ENCODE peak calls at places on chromosomes 5 and 9, in five cellular contexts. D is heart right ventricle; S is coronary artery; Y is NCI-H1436; A is CD8-positive, alpha-beta memory T cell. N is an unnamed sample.
A peak's percentile ranks its signal among the peaks of the same experiment; 100 is the strongest.

GRCh38 chr5:61673007-61673735 is 341.1 kb downstream of the ZSWIM6 start:
- DNase-seq in D (no peak), S (no peak), Y (no peak), A (no peak), N (no peak)

GRCh38 chr5:146402949-146403348 is 44.2 kb upstream of the TCERG1 start:
- DNase-seq in D (no peak), S (no peak), Y (no peak), A (no peak), N (no peak)

GRCh38 chr9:4096121-4096520 is 203.7 kb downstream of the GLIS3 start:
- DNase-seq in D (no peak), S (no peak), Y (no peak), A (no peak), N (no peak)

GRCh38 chr5:175216991-175217390 is 227.0 kb downstream of the DRD1 start:
- DNase-seq in D (no peak), S (peak; percentile 81), Y (no peak), A (no peak), N (no peak)

GRCh38 chr9:136474974-136475865 is 7.6 kb downstream of the SEC16A start:
- DNase-seq in D (no peak), S (no peak), Y (no peak), A (no peak), N (no peak)

GRCh38 chr9:19640023-19640422 is 148.8 kb downstream of the SLC24A2 start:
- DNase-seq in D (no peak), S (no peak), Y (no peak), A (no peak), N (no peak)

GRCh38 chr9:22617156-22617555 is 170.5 kb downstream of the DMRTA1 start:
- DNase-seq in D (no peak), S (no peak), Y (no peak), A (no peak), N (no peak)

GRCh38 chr9:88041447-88041846 is 67.1 kb upstream of the CDK20 start:
- DNase-seq in D (no peak), S (no peak), Y (no peak), A (no peak), N (no peak)

GRCh38 chr5:75325242-75325641 is 11.8 kb upstream of the HMGCR start:
- DNase-seq in D (no peak), S (no peak), Y (no peak), A (no peak), N (no peak)

GRCh38 chr5:132012385-132013005 is 1.0 kb upstream of the ACSL6 start:
- DNase-seq in D (peak; percentile 58), S (peak; percentile 50), Y (no peak), A (no peak), N (no peak)

GRCh38 chr5:96626956-96627355 is 35.2 kb upstream of the CAST start:
- DNase-seq in D (no peak), S (no peak), Y (no peak), A (no peak), N (no peak)

GRCh38 chr9:28976684-28977083 is 1403.4 kb upstream of the C9orf72 start:
- DNase-seq in D (no peak), S (no peak), Y (no peak), A (no peak), N (no peak)

GRCh38 chr5:107455111-107455544 is 215.6 kb downstream of the EFNA5 start:
- DNase-seq in D (no peak), S (no peak), Y (no peak), A (no peak), N (no peak)

GRCh38 chr9:136438909-136439549 is 616 bp downstream of the INPP5E start:
- DNase-seq in D (peak; percentile 33), S (peak; percentile 68), Y (no peak), A (peak; percentile 47), N (peak; percentile 4)

GRCh38 chr5:139746691-139747582 is 48.7 kb upstream of the PSD2 start:
- DNase-seq in D (no peak), S (no peak), Y (no peak), A (peak; percentile 69), N (no peak)

GRCh38 chr5:2288968-2289367 is 406.2 kb upstream of the IRX4 start:
- DNase-seq in D (no peak), S (no peak), Y (no peak), A (no peak), N (no peak)

GRCh38 chr9:115262477-115262876 is 144.5 kb upstream of the TNC start:
- DNase-seq in D (peak; percentile 77), S (no peak), Y (peak; percentile 89), A (no peak), N (peak; percentile 99)

GRCh38 chr9:108468364-108468763 is 387.4 kb downstream of the ACTL7B start:
- DNase-seq in D (no peak), S (no peak), Y (peak; percentile 10), A (no peak), N (no peak)

GRCh38 chr5:14234204-14234603 is 91.1 kb downstream of the TRIO start:
- DNase-seq in D (no peak), S (no peak), Y (no peak), A (no peak), N (no peak)

GRCh38 chr5:96297867-96298266 is 135.2 kb downstream of the PCSK1 start:
- DNase-seq in D (no peak), S (no peak), Y (no peak), A (no peak), N (no peak)

GRCh38 chr5:136886623-136887022 is 521.3 kb upstream of the TRPC7 start:
- DNase-seq in D (no peak), S (no peak), Y (no peak), A (no peak), N (no peak)

GRCh38 chr9:129317179-129318011 is 139.3 kb upstream of the IER5L start:
- DNase-seq in D (no peak), S (peak; percentile 79), Y (no peak), A (no peak), N (no peak)

GRCh38 chr5:72005676-72006075 is 101.6 kb upstream of the MAP1B start:
- DNase-seq in D (no peak), S (no peak), Y (peak; percentile 66), A (no peak), N (no peak)

GRCh38 chr9:2159521-2160417 is 144.6 kb downstream of the SMARCA2 start:
- DNase-seq in D (no peak), S (no peak), Y (no peak), A (no peak), N (no peak)